ENCODE peak calls at places on chromosome 1, in ten cellular contexts. V is activated CD4-positive, CD25-positive, alpha-beta regulatory T cell treated with anti-CD3 and anti-CD28 coated beads, Interleukin-2, amount 50 U/mL, for 72 hours; H is heart right ventricle; D is BJ; F is activated CD4-positive, alpha-beta T cell treated with anti-CD3 and anti-CD28 coated beads for 36 hours; E is cardiac muscle cell; K is NCI-H2081; X is foreskin fibroblast; S is activated T-cell treated with anti-CD3 and anti-CD28 coated beads, Interleukin-2, amount 50 U/mL, for 1 hour; R is naive thymus-derived CD4-positive, alpha-beta T cell. B is an unnamed sample.

GRCh38 chr1:218460367-218460766 is 115.2 kb downstream of the TGFB2 start:
- DNase-seq in K (no peak), D (peak; percentile 59), R (no peak), X (peak; percentile 61), E (no peak), F (no peak), S (no peak), V (no peak), H (peak; percentile 60), B (peak; percentile 65)

GRCh38 chr1:113912594-113913311 is 7.6 kb downstream of the DCLRE1B start:
- DNase-seq in D (no peak), F (no peak), R (no peak), K (no peak), S (no peak), E (no peak), H (peak; percentile 42), V (no peak), X (peak; percentile 63), B (no peak)

GRCh38 chr1:223429821-223430220 is 36.6 kb downstream of the CCDC185 start:
- DNase-seq in X (no peak), S (no peak), H (no peak), V (no peak), K (no peak), E (no peak), D (no peak), F (no peak), R (no peak), B (no peak)

GRCh38 chr1:60487953-60488352 is 414.4 kb upstream of the C1orf87 start:
- DNase-seq in R (no peak), S (no peak), E (no peak), F (no peak), K (no peak), D (no peak), H (no peak), V (no peak), X (no peak), B (no peak)

GRCh38 chr1:111424281-111424680 is 3.3 kb downstream of the OVGP1 start:
- DNase-seq in R (no peak), V (no peak), E (no peak), K (no peak), S (no peak), H (no peak), D (no peak), F (no peak), X (no peak), B (no peak)

GRCh38 chr1:179637211-179637860 is 45.7 kb downstream of the TDRD5 start:
- DNase-seq in E (no peak), S (no peak), X (no peak), K (no peak), F (no peak), V (no peak), H (no peak), D (no peak), R (no peak), B (no peak)

GRCh38 chr1:229111703-229112319 is 159.1 kb upstream of the RAB4A start:
- DNase-seq in R (no peak), F (no peak), K (no peak), H (no peak), S (no peak), E (no peak), V (no peak), D (no peak), X (peak; percentile 8), B (no peak)

GRCh38 chr1:198467907-198468306 is 72.6 kb downstream of the ATP6V1G3 start:
- DNase-seq in F (no peak), V (no peak), X (no peak), H (no peak), D (no peak), E (no peak), K (no peak), S (no peak), R (no peak), B (no peak)